ENCODE peak calls at places on chromosomes 16 and 17, in seven cellular contexts. W, V, B, X, P, U and Q are unnamed samples.

GRCh38 chr16:61814716-61815347 is 221.4 kb downstream of the CDH8 start:
- DNase-seq in W (no peak), V (no peak), B (no peak), X (no peak), P (no peak), U (no peak), Q (no peak)

GRCh38 chr17:65743313-65743665 is 181.8 kb upstream of the AXIN2 start:
- DNase-seq in W (no peak), V (no peak), B (no peak), X (peak), P (peak), U (no peak), Q (no peak)

GRCh38 chr17:153851-154250 is 16.5 kb downstream of the SCGB1C2 start:
- DNase-seq in W (no peak), V (peak), B (no peak), X (no peak), P (no peak), U (peak), Q (no peak)

GRCh38 chr17:41633498-41634197 is 9.3 kb upstream of the KRT17 start:
- DNase-seq in W (no peak), V (no peak), B (no peak), X (no peak), P (no peak), U (no peak), Q (no peak)

GRCh38 chr16:19757026-19757425 is 39.0 kb downstream of the IQCK start:
- DNase-seq in W (no peak), V (no peak), B (no peak), X (peak), P (no peak), U (no peak), Q (no peak)

GRCh38 chr17:46166692-46167249 is 26.5 kb downstream of the KANSL1 start:
- DNase-seq in W (no peak), V (no peak), B (no peak), X (no peak), P (no peak), U (no peak), Q (no peak)

GRCh38 chr17:18187816-18188761 is 4.5 kb downstream of the ALKBH5 start:
- DNase-seq in W (no peak), V (no peak), B (peak), X (peak), P (peak), U (peak), Q (no peak)

GRCh38 chr17:81254955-81255717 is 16.0 kb downstream of the NDUFAF8 start:
- DNase-seq in W (peak), V (peak), B (peak), X (peak), P (peak), U (peak), Q (no peak)

GRCh38 chr17:57721967-57722703 is 23.0 kb downstream of the CCDC182 start:
- DNase-seq in W (no peak), V (no peak), B (no peak), X (no peak), P (no peak), U (no peak), Q (no peak)

GRCh38 chr17:37463039-37463438 is 26.7 kb upstream of the DUSP14 start:
- DNase-seq in W (no peak), V (no peak), B (no peak), X (no peak), P (no peak), U (no peak), Q (no peak)

GRCh38 chr17:72614871-72615626 is 477.4 kb downstream of the SLC39A11 start:
- DNase-seq in W (no peak), V (no peak), B (no peak), X (peak), P (peak), U (no peak), Q (no peak)

GRCh38 chr17:75925912-75926311 is 14.9 kb downstream of the FBF1 start:
- DNase-seq in W (no peak), V (no peak), B (no peak), X (no peak), P (no peak), U (no peak), Q (no peak)

GRCh38 chr16:68234188-68235104 is 1.5 kb downstream of the ESRP2 start:
- DNase-seq in W (peak), V (peak), B (no peak), X (no peak), P (peak), U (no peak), Q (no peak)

GRCh38 chr17:29119265-29119664 is 60.9 kb downstream of the MYO18A start:
- DNase-seq in W (no peak), V (no peak), B (no peak), X (no peak), P (no peak), U (no peak), Q (no peak)

GRCh38 chr16:3609895-3610697 is 1.3 kb downstream of the SLX4 start:
- DNase-seq in W (peak), V (no peak), B (no peak), X (no peak), P (no peak), U (no peak), Q (no peak)

GRCh38 chr16:47884131-47884725 is 271.6 kb downstream of the ABCC12 start:
- DNase-seq in W (no peak), V (no peak), B (no peak), X (no peak), P (no peak), U (no peak), Q (no peak)

GRCh38 chr17:35241520-35241919 is 1.4 kb upstream of the SLFN5 start:
- DNase-seq in W (peak), V (no peak), B (no peak), X (no peak), P (no peak), U (no peak), Q (peak)
- H3K4me3 ChIP-seq in W (peak), V (peak), B (peak), X (no peak), P (peak), U (peak), Q (peak)

DNA sequence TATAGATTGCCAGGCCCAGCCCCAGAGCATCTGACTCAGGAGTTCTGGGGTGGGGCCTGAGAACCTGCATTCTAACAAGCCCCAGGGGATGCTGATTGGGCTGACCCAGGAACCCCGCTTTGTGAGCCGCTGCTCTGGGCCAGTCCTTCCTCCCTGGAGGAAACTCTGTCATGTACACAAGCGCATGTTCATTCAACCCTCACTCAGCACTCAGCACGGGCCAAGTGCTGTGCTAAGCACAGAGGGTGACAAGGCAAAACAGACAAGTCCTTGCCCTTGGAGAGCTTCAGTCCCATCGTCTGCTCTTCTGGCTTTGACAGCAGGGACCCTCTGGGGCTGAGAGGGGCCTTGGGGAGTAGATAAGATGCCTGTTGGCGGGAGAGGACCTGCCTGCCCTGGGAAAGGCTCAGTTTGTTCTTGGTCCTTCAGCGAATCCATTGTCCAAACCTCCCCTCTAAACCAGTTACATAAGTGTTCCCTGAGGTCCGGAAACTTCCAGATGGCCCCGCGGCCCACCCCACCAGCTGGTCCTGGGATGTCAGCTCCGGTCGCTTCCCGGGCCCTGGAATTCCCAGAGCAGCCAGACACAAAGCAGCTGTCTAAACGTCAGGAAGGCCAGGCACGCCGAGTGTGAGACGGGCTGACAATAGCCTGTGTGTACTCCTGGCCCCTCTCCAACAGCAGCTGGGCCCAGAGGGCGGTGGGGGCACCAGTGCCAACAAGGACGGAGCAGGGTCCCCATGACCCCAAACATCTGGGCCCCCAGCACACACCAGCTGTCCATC is 88.8 kb downstream of the ZDHHC7 start:
- DNase-seq in W (peak), V (peak), B (peak), X (peak), P (no peak), U (peak), Q (no peak)
- H3K27ac ChIP-seq in W (peak), V (peak), B (peak), X (no peak), P (no peak), U (peak), Q (no peak)

GRCh38 chr16:69564845-69565610 is 738 bp upstream of the NFAT5 start:
- DNase-seq in W (no peak), V (no peak), B (no peak), X (no peak), P (no peak), U (no peak), Q (no peak)

GRCh38 chr16:69567031-69567680 is 1.4 kb downstream of the NFAT5 start:
- DNase-seq in W (no peak), V (no peak), B (no peak), X (peak), P (peak), U (no peak), Q (no peak)

GRCh38 chr16:69566437-69567030 is 768 bp downstream of the NFAT5 start:
- DNase-seq in W (peak), V (peak), B (peak), X (peak), P (peak), U (peak), Q (no peak)

GRCh38 chr16:69563605-69564580 is 1.9 kb upstream of the NFAT5 start:
- DNase-seq in W (no peak), V (no peak), B (no peak), X (peak), P (peak), U (no peak), Q (no peak)

DNA sequence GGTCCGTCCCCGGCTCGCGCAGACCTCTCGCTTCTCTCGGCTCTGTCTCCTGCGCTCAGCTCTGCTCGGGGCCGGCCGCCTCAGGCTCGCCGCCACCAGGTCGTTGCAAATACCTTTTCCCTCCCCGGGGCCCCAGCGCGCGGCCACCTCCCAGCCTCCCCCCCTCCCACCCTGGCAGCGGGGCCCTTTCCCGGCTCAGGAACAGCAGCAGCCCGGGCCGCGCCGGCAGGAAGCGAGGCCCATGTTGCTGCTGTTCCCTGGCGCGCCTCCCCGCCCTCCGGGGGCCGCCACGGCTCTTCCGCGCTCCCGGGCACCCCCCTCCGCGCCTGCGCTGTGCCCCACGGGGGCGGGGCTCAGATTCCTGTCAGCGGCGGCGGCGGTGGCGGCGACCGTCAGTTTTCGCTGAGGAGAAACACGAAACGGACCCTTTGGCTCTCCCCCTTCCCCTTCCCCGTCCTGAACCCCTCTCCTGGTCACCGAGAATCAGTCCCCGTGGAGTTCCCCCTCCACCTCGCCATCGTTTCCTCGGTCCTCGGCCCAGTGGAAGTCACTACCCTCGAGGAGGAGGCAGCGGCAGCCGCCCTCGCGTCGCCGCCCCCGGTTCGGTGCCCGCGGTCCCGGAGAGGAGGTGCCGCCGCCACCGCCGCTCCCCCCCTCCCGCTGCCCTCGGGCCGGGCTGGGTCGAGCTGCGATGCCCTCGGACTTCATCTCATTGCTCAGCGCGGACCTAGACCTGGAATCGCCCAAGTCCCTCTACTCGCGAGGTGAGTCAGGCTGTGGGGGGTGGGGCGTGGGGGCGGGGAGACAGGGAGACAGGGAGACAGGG is at the start of gene NFAT5:
- DNase-seq in W (peak), V (peak), B (peak), X (peak), P (peak), U (peak), Q (peak)
- TF ChIP-seq CTCF in W (no peak), V (peak), B (no peak), X (no peak), P (no peak), U (peak), Q (no peak)

DNA sequence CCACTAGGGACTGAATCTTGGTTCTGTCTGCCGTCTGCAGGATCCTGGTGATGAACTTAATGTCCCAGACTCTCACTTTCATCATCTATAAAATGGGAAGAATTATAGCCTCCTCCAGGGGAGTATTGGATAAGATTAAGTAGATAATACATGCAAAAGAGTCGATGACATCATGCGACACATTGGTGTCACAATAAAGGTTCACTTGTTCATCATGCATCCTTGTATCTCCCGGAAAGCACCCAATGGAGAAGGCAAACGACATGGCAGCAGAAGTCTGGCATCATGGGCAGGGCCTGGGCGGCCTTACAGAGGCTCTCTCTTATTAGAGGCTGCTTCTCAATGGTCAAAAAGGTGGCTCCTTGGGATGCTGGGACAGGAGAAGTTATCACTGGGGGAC is 35.1 kb upstream of the CD300E start:
- DNase-seq in W (no peak), V (no peak), B (no peak), X (no peak), P (no peak), U (no peak), Q (no peak)
- H3K4me3 ChIP-seq in W (no peak), V (no peak), B (no peak), X (no peak), P (no peak), U (no peak), Q (no peak)